ENCODE peak calls at places on chromosomes 6 and 20, in six cellular contexts. U is ovary, M is pancreas, S is dorsolateral prefrontal cortex, D is Peyer's patch, L is small intestine. H is an unnamed sample.
A peak's percentile ranks its signal among the peaks of the same experiment; 100 is the strongest.

GRCh38 chr20:19750907-19751636 is 7.0 kb upstream of the RIN2 start:
- DNase-seq in U (no peak), D (no peak), L (peak; percentile 88), S (no peak), M (no peak), H (no peak)

GRCh38 chr6:89564752-89565427 is 73.7 kb downstream of the LYRM2 start:
- DNase-seq in D (no peak), S (no peak), L (no peak), U (peak; percentile 32), M (no peak), H (no peak)

GRCh38 chr6:11270030-11271027 is 37.9 kb upstream of the NEDD9 start:
- DNase-seq in L (peak; percentile 99), U (peak; percentile 47), S (no peak), M (no peak), D (peak; percentile 86), H (no peak)

GRCh38 chr20:52937701-52938100 is 34.5 kb upstream of the TSHZ2 start:
- DNase-seq in S (no peak), D (no peak), U (no peak), L (no peak), M (no peak), H (no peak)

GRCh38 chr6:21597706-21598273 is 4.2 kb downstream of the SOX4 start:
- DNase-seq in S (no peak), L (no peak), U (no peak), M (no peak), D (no peak), H (no peak)

GRCh38 chr20:45853484-45853883 is 3.7 kb downstream of the ACOT8 start:
- DNase-seq in L (no peak), D (no peak), U (no peak), M (no peak), S (no peak), H (no peak)

GRCh38 chr6:82413868-82414267 is 50.3 kb downstream of the TPBG start:
- DNase-seq in D (no peak), M (no peak), U (no peak), L (no peak), S (no peak), H (no peak)

GRCh38 chr20:31485450-31486339 is 10.6 kb downstream of the REM1 start:
- DNase-seq in S (no peak), L (no peak), M (peak; percentile 49), U (peak; percentile 81), D (peak; percentile 57), H (no peak)

GRCh38 chr20:62409935-62410741 is 3.1 kb upstream of the CABLES2 start:
- DNase-seq in L (peak; percentile 83), M (peak; percentile 80), D (peak; percentile 82), U (peak; percentile 61), S (no peak), H (no peak)

GRCh38 chr6:32167761-32168262 is 3.4 kb downstream of the EGFL8 start:
- DNase-seq in S (no peak), M (no peak), L (no peak), U (no peak), D (no peak), H (no peak)

GRCh38 chr20:57894096-57894495 is 184.3 kb upstream of the PMEPA1 start:
- DNase-seq in U (no peak), D (no peak), S (no peak), L (no peak), M (no peak), H (no peak)
- H3K4me3 ChIP-seq in U (no peak overlapping the region), D (no peak overlapping the region), S (no peak overlapping the region), L (no peak overlapping the region), M (no peak overlapping the region), H (no peak overlapping the region)

DNA sequence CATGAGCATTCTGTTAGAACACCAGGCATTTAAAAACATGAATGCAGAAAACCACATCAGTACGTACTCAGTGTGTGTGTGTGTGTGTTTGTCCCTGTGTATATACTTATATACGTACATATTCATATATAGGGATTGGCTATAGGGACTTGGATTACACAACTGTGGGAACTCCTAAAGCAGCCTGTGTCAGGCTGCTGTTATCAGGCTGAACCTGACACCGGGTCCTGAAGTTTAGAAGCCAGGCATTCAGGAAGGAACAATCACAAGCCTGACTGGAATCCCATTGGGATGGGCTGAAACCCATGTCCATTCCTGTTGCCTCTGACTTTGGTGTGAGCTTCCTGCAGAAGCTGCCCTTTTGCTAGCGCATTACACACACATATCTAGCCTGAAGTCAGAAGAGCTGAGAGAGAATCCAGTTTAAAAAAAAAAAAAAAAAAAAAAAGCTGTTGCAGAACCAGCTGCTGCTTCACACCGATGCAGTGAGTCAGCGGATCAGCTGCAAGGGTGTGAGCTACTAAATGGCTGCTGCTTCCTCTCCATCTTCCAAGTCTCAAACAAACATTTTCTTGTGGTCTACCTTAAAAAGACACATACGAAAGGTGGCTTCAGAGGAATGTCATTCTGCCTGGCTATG is 348.1 kb downstream of the THBS2 start:
- DNase-seq in S (peak; percentile 18), L (no peak), U (no peak), D (no peak), M (no peak), H (no peak)
- H3K4me3 ChIP-seq in S (no peak overlapping the region), L (no peak overlapping the region), U (no peak overlapping the region), D (no peak overlapping the region), M (no peak overlapping the region), H (no peak overlapping the region)

GRCh38 chr6:35019171-35019570 is 122.0 kb downstream of the TCP11 start:
- DNase-seq in S (no peak), D (no peak), U (no peak), L (no peak), M (no peak), H (no peak)

GRCh38 chr6:35018746-35019145 is 122.4 kb downstream of the TCP11 start:
- DNase-seq in U (no peak), S (no peak), D (no peak), M (no peak), L (no peak), H (no peak)

GRCh38 chr6:35016417-35017221 is 124.5 kb downstream of the TCP11 start:
- DNase-seq in M (no peak), D (no peak), L (no peak), U (peak; percentile 54), S (no peak), H (peak; percentile 64)

GRCh38 chr6:35017461-35018183 is 123.5 kb downstream of the TCP11 start:
- DNase-seq in S (no peak), L (no peak), M (no peak), D (peak; percentile 49), U (peak; percentile 70), H (no peak)

DNA sequence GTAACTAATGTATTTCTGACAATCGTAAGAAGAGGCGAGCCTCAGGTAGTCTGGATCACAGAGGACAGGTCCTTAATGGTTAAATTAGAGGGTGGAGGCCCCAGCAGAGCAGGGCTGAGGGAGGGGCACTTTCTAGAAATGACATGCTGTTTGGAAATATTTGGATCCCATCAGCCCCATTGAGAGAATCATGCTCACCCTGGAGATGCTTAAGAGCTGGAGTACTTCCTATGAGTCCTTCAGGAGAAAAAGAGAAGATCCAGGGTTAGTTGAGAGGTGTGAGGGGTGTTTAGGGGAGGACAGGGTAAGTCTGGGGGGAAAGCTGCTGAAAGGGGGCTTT is 123.0 kb downstream of the TCP11 start:
- DNase-seq in L (no peak), D (no peak), S (no peak), M (no peak), U (no peak), H (no peak)
- H3K4me3 ChIP-seq in L (no peak overlapping the region), D (peak overlapping the region; percentile 42), S (peak overlapping the region; percentile 1), M (peak overlapping the region; percentile 11), U (peak overlapping the region; percentile 32), H (peak overlapping the region; percentile 40)

GRCh38 chr6:2793491-2794151 is 28.4 kb downstream of the WRNIP1 start:
- DNase-seq in S (peak; percentile 49), D (peak; percentile 78), L (peak; percentile 81), M (no peak), U (no peak), H (no peak)

GRCh38 chr6:2791124-2792050 is 26.2 kb downstream of the WRNIP1 start:
- DNase-seq in M (peak; percentile 81), L (peak; percentile 83), S (peak; percentile 78), D (peak; percentile 86), U (peak; percentile 67), H (no peak)

GRCh38 chr6:2794171-2794730 is 29.1 kb downstream of the WRNIP1 start:
- DNase-seq in M (no peak), L (no peak), S (no peak), U (no peak), D (no peak), H (no peak)

GRCh38 chr6:2792330-2792729 is 27.1 kb downstream of the WRNIP1 start:
- DNase-seq in D (no peak), U (no peak), M (no peak), L (peak; percentile 43), S (no peak), H (no peak)

GRCh38 chr6:2790588-2790987 is 25.4 kb downstream of the WRNIP1 start:
- DNase-seq in S (no peak), M (no peak), D (no peak), U (no peak), L (no peak), H (no peak)
- H3K4me3 ChIP-seq in S (no peak overlapping the region), M (peak overlapping the region; percentile 23), D (no peak overlapping the region), U (no peak overlapping the region), L (no peak overlapping the region), H (no peak overlapping the region)

DNA sequence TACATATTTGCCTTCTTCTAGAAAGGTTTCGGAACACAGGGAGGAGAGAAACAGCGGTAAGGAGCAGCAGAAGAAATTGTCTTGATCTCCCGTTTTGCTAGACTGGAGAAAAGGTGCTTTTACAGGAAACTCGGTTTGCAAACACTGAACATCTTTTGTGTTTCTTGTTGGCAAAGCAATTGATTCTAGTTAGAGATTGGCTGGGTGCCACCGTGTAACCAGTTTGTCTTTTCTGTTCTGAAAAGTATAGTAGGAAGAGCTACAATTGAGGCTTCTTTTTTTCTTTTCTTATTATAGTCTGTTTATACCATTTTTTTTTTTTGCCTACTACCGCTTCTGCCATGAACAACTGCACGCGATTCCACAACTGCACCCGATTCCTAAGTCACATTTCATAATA is 404.1 kb upstream of the ID4 start:
- DNase-seq in M (no peak), L (no peak), S (peak; percentile 9), U (no peak), D (no peak), H (no peak)
- H3K4me3 ChIP-seq in M (no peak overlapping the region), L (no peak overlapping the region), S (no peak overlapping the region), U (no peak overlapping the region), D (no peak overlapping the region), H (no peak overlapping the region)

H was measured in skeletal muscle cell.